ENCODE peak calls at places on chromosomes 1 and 21, in eight cellular contexts. V is ovary, S is vagina, N is adrenal gland, P is stomach, U is Peyer's patch, O is IMR-90, L is tibial nerve. A is an unnamed sample. For H3K36me3, the result is how much of the 10 kb centered on the place peaks cover.

GRCh38 chr1:77438239-77438913 is 156.6 kb downstream of the AK5 start:
- DNase-seq in L (no peak), S (no peak), U (no peak), O (peak), V (no peak), P (no peak), N (no peak), A (no peak)

GRCh38 chr1:52599236-52599635 is 2.9 kb upstream of the GPX7 start:
- DNase-seq in V (no peak), P (no peak), S (no peak), U (no peak), N (no peak), L (no peak), O (no peak), A (no peak)

GRCh38 chr1:154218545-154218944 is 2.2 kb upstream of the UBAP2L start:
- DNase-seq in N (no peak), U (no peak), P (no peak), S (no peak), L (no peak), V (no peak), O (no peak), A (no peak)

GRCh38 chr1:172653015-172653709 is 5.7 kb upstream of the FASLG start:
- DNase-seq in U (no peak), L (no peak), O (peak), S (no peak), V (no peak), P (no peak), N (no peak), A (no peak)

GRCh38 chr1:145906954-145907755 is 2.7 kb downstream of the ITGA10 start:
- DNase-seq in U (no peak), V (no peak), O (peak), L (no peak), S (no peak), N (no peak), P (no peak), A (no peak)

GRCh38 chr1:21813542-21813941 is 1.5 kb downstream of the LDLRAD2 start:
- DNase-seq in V (no peak), N (no peak), P (no peak), O (no peak), L (no peak), S (no peak), U (no peak), A (no peak)

GRCh38 chr1:17168480-17168878 is 36.4 kb upstream of the PADI1 start:
- DNase-seq in O (peak), N (no peak), V (no peak), U (no peak), L (no peak), S (no peak), P (no peak), A (no peak)

GRCh38 chr1:184405094-184405493 is 18.3 kb downstream of the C1orf21 start:
- DNase-seq in P (no peak), O (no peak), S (no peak), N (no peak), U (no peak), V (no peak), L (no peak), A (no peak)

GRCh38 chr1:2304921-2305681 is 77.0 kb downstream of the SKI start:
- DNase-seq in U (no peak), S (no peak), L (no peak), P (no peak), O (no peak), V (no peak), N (no peak), A (peak)

GRCh38 chr1:153485880-153486279 is 25.4 kb upstream of the S100A7 start:
- DNase-seq in N (no peak), L (no peak), O (no peak), V (no peak), P (no peak), U (no peak), S (no peak), A (no peak)

GRCh38 chr1:64519921-64520320 is 50.0 kb downstream of the CACHD1 start:
- DNase-seq in P (peak), O (peak), L (no peak), N (peak), U (no peak), S (no peak), V (no peak), A (peak)

GRCh38 chr21:43361493-43362296 is 65.2 kb downstream of the SIK1 start:
- DNase-seq in L (peak), V (peak), O (peak), N (peak), P (no peak), U (no peak), S (no peak), A (peak)

GRCh38 chr1:226542623-226543103 is 5.9 kb upstream of the STUM start:
- DNase-seq in S (no peak), P (peak), V (no peak), O (no peak), L (peak), N (peak), U (no peak), A (peak)

GRCh38 chr1:179177182-179177581 is 52.3 kb downstream of the ABL2 start:
- DNase-seq in P (no peak), N (no peak), U (no peak), O (peak), S (no peak), V (no peak), L (no peak), A (no peak)

GRCh38 chr1:162728597-162728996 is 61.9 kb upstream of the HSD17B7 start:
- DNase-seq in O (no peak), L (no peak), V (no peak), N (no peak), S (no peak), P (no peak), U (no peak), A (no peak)

GRCh38 chr1:7491089-7491817 is 279.8 kb upstream of the VAMP3 start:
- DNase-seq in O (peak), V (peak), P (no peak), S (no peak), L (no peak), U (no peak), N (no peak), A (peak)

GRCh38 chr1:27357281-27358037 is 9.3 kb downstream of the MAP3K6 start:
- DNase-seq in S (no peak), P (peak), N (peak), V (peak), L (peak), O (peak), U (peak), A (peak)

GRCh38 chr21:39314155-39315027 is 959 bp upstream of the BRWD1 start:
- DNase-seq in V (peak), N (peak), S (no peak), P (peak), L (peak), U (peak), O (peak), A (peak)

GRCh38 chr1:40783001-40783905 is at the start of gene KCNQ4:
- DNase-seq in U (peak), S (no peak), L (peak), P (peak), N (peak), O (no peak), V (peak), A (peak)

GRCh38 chr1:1401457-1402010 is 2.4 kb upstream of the CCNL2 start:
- DNase-seq in S (no peak), O (no peak), N (no peak), V (no peak), U (no peak), L (no peak), P (no peak), A (no peak)

GRCh38 chr1:200162258-200162657 is 134.7 kb downstream of the NR5A2 start:
- DNase-seq in P (no peak), S (no peak), V (no peak), N (no peak), U (no peak), L (no peak), O (no peak), A (no peak)

GRCh38 chr1:116853680-116854191 is 56.0 kb upstream of the PTGFRN start:
- DNase-seq in N (peak), P (peak), O (peak), U (no peak), L (no peak), V (no peak), S (no peak), A (no peak)

GRCh38 chr21:46418265-46418946 is 40.3 kb upstream of the DIP2A start:
- DNase-seq in L (no peak), N (no peak), S (no peak), V (no peak), P (no peak), O (no peak), U (no peak), A (no peak)

GRCh38 chr21:37767984-37768383 is 148.3 kb downstream of the KCNJ6 start:
- DNase-seq in V (no peak), P (no peak), S (no peak), N (no peak), U (no peak), L (no peak), O (peak), A (no peak)

GRCh38 chr1:203632941-203633340 is 6.3 kb downstream of the ATP2B4 start:
- DNase-seq in O (no peak), U (no peak), P (no peak), N (no peak), S (no peak), L (no peak), V (no peak), A (no peak)

GRCh38 chr1:156276532-156276931 is 6.1 kb downstream of the SMG5 start:
- DNase-seq in S (no peak), U (no peak), P (no peak), V (no peak), O (no peak), N (no peak), L (no peak), A (no peak)

GRCh38 chr1:15728937-15729657 is 7.0 kb upstream of the SLC25A34 start:
- DNase-seq in S (no peak), P (no peak), V (no peak), N (peak), U (no peak), O (no peak), L (no peak), A (no peak)

GRCh38 chr1:15732686-15733081 is 3.4 kb upstream of the SLC25A34 start:
- DNase-seq in O (no peak), S (no peak), L (no peak), P (no peak), V (no peak), N (no peak), U (no peak), A (no peak)

GRCh38 chr1:15731735-15732685 is 4.0 kb upstream of the SLC25A34 start:
- DNase-seq in L (no peak), P (no peak), O (no peak), U (peak), V (no peak), S (no peak), N (no peak), A (no peak)

GRCh38 chr1:15730423-15730822 is 5.6 kb upstream of the SLC25A34 start:
- DNase-seq in O (no peak), N (no peak), U (no peak), L (no peak), S (no peak), V (no peak), P (no peak), A (no peak)

DNA sequence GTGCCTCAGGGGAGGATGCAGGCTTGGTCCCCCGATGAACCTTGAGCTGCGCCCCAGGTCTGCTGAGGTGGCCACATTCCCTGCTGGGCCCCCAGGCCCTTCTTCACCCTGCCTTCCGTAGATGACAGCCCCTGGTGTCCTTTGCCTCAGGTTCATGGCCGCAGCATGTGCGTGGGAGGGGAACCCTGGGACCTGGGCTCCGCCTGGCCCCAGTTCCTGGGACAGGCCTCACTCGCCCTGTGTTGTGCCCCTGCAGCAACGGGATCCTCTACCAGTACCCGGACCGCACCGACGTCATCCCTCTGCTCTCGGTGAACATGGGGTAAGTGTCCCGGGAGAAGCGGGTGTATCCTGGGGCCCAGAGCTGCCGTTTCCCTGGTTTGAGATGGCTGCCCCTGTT is 5.1 kb upstream of the SLC25A34 start:
- DNase-seq in N (no peak), O (no peak), V (no peak), S (no peak), P (no peak), L (no peak), U (no peak), A (no peak)
- H3K27ac ChIP-seq in N (no peak), O (no peak), V (no peak), S (no peak), P (no peak), L (no peak), U (no peak), A (no peak)

GRCh38 chr21:31164713-31165694 is 126.7 kb upstream of the KRTAP19-8 start:
- DNase-seq in V (no peak), U (no peak), N (no peak), O (no peak), P (no peak), L (no peak), S (no peak), A (no peak)
- H3K36me3 ChIP-seq in V (under half), U (under half), N (under half), O (under half), P (under half), L (under half), S (under half), A (under half)

DNA sequence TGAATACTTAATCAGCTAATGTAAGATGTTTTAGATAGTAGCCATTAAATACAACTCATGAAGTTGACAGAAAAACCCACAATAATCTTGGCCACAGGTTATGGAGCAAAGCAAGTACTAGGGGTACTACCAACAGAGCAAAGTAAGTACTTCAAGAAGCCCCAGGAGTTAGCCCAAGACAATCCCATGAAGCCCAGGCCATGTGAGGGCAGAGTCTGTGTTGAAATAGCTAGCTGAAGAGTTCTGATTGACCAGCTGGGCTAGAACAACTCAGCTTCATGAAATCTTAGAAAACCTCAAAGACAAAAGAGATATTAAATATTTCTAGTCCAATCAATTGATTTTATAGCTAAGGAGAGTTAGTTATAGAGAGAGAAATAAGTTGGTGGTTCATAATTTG is 212.9 kb upstream of the HOOK1 start:
- DNase-seq in L (no peak), S (no peak), O (no peak), U (no peak), P (no peak), N (no peak), V (no peak), A (no peak)
- TF ChIP-seq POLR2A in L (no peak), S (no peak), O (no peak), U (no peak), P (no peak), N (no peak), V (no peak), A (no peak)

DNA sequence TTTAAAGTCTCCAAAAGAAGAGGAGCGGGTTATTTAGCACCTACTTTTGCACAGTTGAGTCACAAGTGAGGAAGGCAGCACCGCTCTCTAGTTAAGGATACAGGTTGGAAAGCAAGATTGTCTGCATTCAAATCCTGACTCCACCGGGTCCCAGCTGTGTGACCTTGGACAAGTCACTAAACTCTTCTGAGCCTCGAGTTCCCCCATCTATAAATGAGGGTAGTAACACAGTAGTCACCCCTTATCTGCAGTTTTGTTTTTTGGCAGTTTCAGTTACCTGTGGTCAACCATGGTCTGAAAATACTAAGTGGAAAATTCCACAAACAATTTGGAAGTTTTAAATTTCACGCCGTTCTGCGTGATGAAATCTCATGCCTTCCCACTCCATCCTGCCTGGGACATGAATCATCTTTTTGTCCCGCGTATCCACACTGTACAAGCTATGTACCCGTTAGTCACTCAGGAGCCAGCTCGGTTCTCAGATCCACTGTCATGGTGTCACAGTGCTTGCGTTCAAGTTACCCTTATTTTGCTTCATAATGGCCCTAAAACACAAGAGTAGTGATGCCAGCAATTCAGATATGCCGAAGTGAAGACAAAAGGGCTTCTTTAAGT is 49.4 kb downstream of the CAPZB start:
- DNase-seq in P (no peak), O (peak), V (no peak), L (no peak), S (no peak), N (no peak), U (no peak), A (no peak)
- H3K27ac ChIP-seq in P (peak), O (peak), V (peak), L (peak), S (peak), N (peak), U (peak), A (peak)

GRCh38 chr1:93573940-93574469 is 107.6 kb downstream of the BCAR3 start:
- DNase-seq in N (no peak), L (no peak), U (no peak), P (no peak), S (peak), O (no peak), V (no peak), A (no peak)

GRCh38 chr1:93574991-93575390 is 106.6 kb downstream of the BCAR3 start:
- DNase-seq in O (no peak), P (no peak), N (no peak), L (no peak), S (no peak), U (no peak), V (no peak), A (no peak)

GRCh38 chr1:93575586-93576271 is 105.9 kb downstream of the BCAR3 start:
- DNase-seq in P (no peak), U (no peak), O (no peak), V (no peak), S (peak), N (no peak), L (no peak), A (no peak)

GRCh38 chr1:93576346-93576745 is 105.3 kb downstream of the BCAR3 start:
- DNase-seq in L (no peak), U (no peak), N (no peak), S (peak), V (no peak), O (no peak), P (no peak), A (no peak)

GRCh38 chr1:93574511-93574910 is 107.1 kb downstream of the BCAR3 start:
- DNase-seq in L (no peak), O (no peak), U (no peak), N (no peak), V (no peak), S (peak), P (no peak), A (no peak)
- H3K36me3 ChIP-seq in L (half or more), O (half or more), U (half or more), N (under half), V (under half), S (under half), P (half or more), A (under half)

GRCh38 chr21:41766051-41766882 is 585 bp downstream of the RIPK4 start:
- DNase-seq in P (no peak), N (no peak), U (peak), S (no peak), L (no peak), O (no peak), V (no peak), A (no peak)

GRCh38 chr21:41765393-41765950 is 1.4 kb downstream of the RIPK4 start:
- DNase-seq in P (no peak), O (no peak), U (no peak), V (no peak), L (no peak), N (no peak), S (no peak), A (no peak)

GRCh38 chr21:41767606-41768370 is 936 bp upstream of the RIPK4 start:
- DNase-seq in L (no peak), O (peak), N (no peak), U (no peak), P (no peak), S (no peak), V (no peak), A (no peak)

GRCh38 chr21:41768371-41769042 is 1.7 kb upstream of the RIPK4 start:
- DNase-seq in O (peak), S (no peak), N (no peak), U (peak), L (no peak), P (peak), V (no peak), A (no peak)

GRCh38 chr21:41766883-41767605 is at the start of gene RIPK4:
- DNase-seq in U (peak), V (no peak), S (no peak), O (peak), P (peak), L (no peak), N (no peak), A (peak)
- TF ChIP-seq POLR2A in U (peak), V (no peak), S (peak), O (no peak), P (peak), L (no peak), N (no peak), A (no peak)

A was measured in testis.